ENCODE peak calls at places on chromosomes 13 and 19, in nine cellular contexts. One of them, this sample, is unnamed.

GRCh38 chr19:53903055-53903680 is 5.9 kb upstream of the CACNG7 start:
- DNase-seq in stimulated activated effector memory CD8-positive, alpha-beta T cell treated with anti-CD3 and anti-CD28 coated beads, Interleukin-12 subunit alpha, Interleukin-12 subunit beta, amount 100 ng/mL, for 72 hours: no peak
- DNase-seq in activated CD8-positive, alpha-beta memory T cell treated with anti-CD3 and anti-CD28 coated beads for 1 hour: no peak
- DNase-seq in activated CD4-positive, alpha-beta T cell treated with anti-CD3 and anti-CD28 coated beads, Interleukin-2, amount 50 U/mL, for 1 hour: peak
- DNase-seq in HFFc6: peak
- DNase-seq in caudate nucleus: no peak
- DNase-seq in pons: no peak
- DNase-seq in amniotic stem cell: peak
- DNase-seq in SW 1271: no peak
- DNase-seq in this sample: no peak

GRCh38 chr13:97205971-97206370 is 16.2 kb upstream of the MBNL2 start:
- DNase-seq in stimulated activated effector memory CD8-positive, alpha-beta T cell treated with anti-CD3 and anti-CD28 coated beads, Interleukin-12 subunit alpha, Interleukin-12 subunit beta, amount 100 ng/mL, for 72 hours: no peak
- DNase-seq in activated CD8-positive, alpha-beta memory T cell treated with anti-CD3 and anti-CD28 coated beads for 1 hour: no peak
- DNase-seq in activated CD4-positive, alpha-beta T cell treated with anti-CD3 and anti-CD28 coated beads, Interleukin-2, amount 50 U/mL, for 1 hour: no peak
- DNase-seq in HFFc6: peak
- DNase-seq in caudate nucleus: no peak
- DNase-seq in pons: no peak
- DNase-seq in amniotic stem cell: no peak
- DNase-seq in SW 1271: no peak
- DNase-seq in this sample: no peak

GRCh38 chr13:24042710-24043440 is 117.6 kb upstream of the SPATA13 start:
- DNase-seq in stimulated activated effector memory CD8-positive, alpha-beta T cell treated with anti-CD3 and anti-CD28 coated beads, Interleukin-12 subunit alpha, Interleukin-12 subunit beta, amount 100 ng/mL, for 72 hours: no peak
- DNase-seq in activated CD8-positive, alpha-beta memory T cell treated with anti-CD3 and anti-CD28 coated beads for 1 hour: no peak
- DNase-seq in activated CD4-positive, alpha-beta T cell treated with anti-CD3 and anti-CD28 coated beads, Interleukin-2, amount 50 U/mL, for 1 hour: no peak
- DNase-seq in HFFc6: no peak
- DNase-seq in caudate nucleus: no peak
- DNase-seq in pons: no peak
- DNase-seq in amniotic stem cell: no peak
- DNase-seq in SW 1271: no peak
- DNase-seq in this sample: no peak

GRCh38 chr13:21014666-21015170 is 46.7 kb downstream of the LATS2 start:
- DNase-seq in stimulated activated effector memory CD8-positive, alpha-beta T cell treated with anti-CD3 and anti-CD28 coated beads, Interleukin-12 subunit alpha, Interleukin-12 subunit beta, amount 100 ng/mL, for 72 hours: no peak
- DNase-seq in activated CD8-positive, alpha-beta memory T cell treated with anti-CD3 and anti-CD28 coated beads for 1 hour: no peak
- DNase-seq in activated CD4-positive, alpha-beta T cell treated with anti-CD3 and anti-CD28 coated beads, Interleukin-2, amount 50 U/mL, for 1 hour: no peak
- DNase-seq in HFFc6: peak
- DNase-seq in caudate nucleus: no peak
- DNase-seq in pons: no peak
- DNase-seq in amniotic stem cell: peak
- DNase-seq in SW 1271: no peak
- DNase-seq in this sample: no peak

GRCh38 chr13:99517984-99518383 is 16.7 kb downstream of the TM9SF2 start:
- DNase-seq in stimulated activated effector memory CD8-positive, alpha-beta T cell treated with anti-CD3 and anti-CD28 coated beads, Interleukin-12 subunit alpha, Interleukin-12 subunit beta, amount 100 ng/mL, for 72 hours: no peak
- DNase-seq in activated CD8-positive, alpha-beta memory T cell treated with anti-CD3 and anti-CD28 coated beads for 1 hour: no peak
- DNase-seq in activated CD4-positive, alpha-beta T cell treated with anti-CD3 and anti-CD28 coated beads, Interleukin-2, amount 50 U/mL, for 1 hour: no peak
- DNase-seq in HFFc6: no peak
- DNase-seq in caudate nucleus: no peak
- DNase-seq in pons: no peak
- DNase-seq in amniotic stem cell: no peak
- DNase-seq in SW 1271: no peak
- DNase-seq in this sample: no peak

GRCh38 chr19:55486971-55487883 is 1.0 kb upstream of the SSC5D start:
- DNase-seq in stimulated activated effector memory CD8-positive, alpha-beta T cell treated with anti-CD3 and anti-CD28 coated beads, Interleukin-12 subunit alpha, Interleukin-12 subunit beta, amount 100 ng/mL, for 72 hours: no peak
- DNase-seq in activated CD8-positive, alpha-beta memory T cell treated with anti-CD3 and anti-CD28 coated beads for 1 hour: no peak
- DNase-seq in activated CD4-positive, alpha-beta T cell treated with anti-CD3 and anti-CD28 coated beads, Interleukin-2, amount 50 U/mL, for 1 hour: peak
- DNase-seq in HFFc6: peak
- DNase-seq in caudate nucleus: no peak
- DNase-seq in pons: no peak
- DNase-seq in amniotic stem cell: peak
- DNase-seq in SW 1271: no peak
- DNase-seq in this sample: no peak

GRCh38 chr19:13073263-13073662 is 29.4 kb downstream of the LYL1 start:
- DNase-seq in stimulated activated effector memory CD8-positive, alpha-beta T cell treated with anti-CD3 and anti-CD28 coated beads, Interleukin-12 subunit alpha, Interleukin-12 subunit beta, amount 100 ng/mL, for 72 hours: no peak
- DNase-seq in activated CD8-positive, alpha-beta memory T cell treated with anti-CD3 and anti-CD28 coated beads for 1 hour: no peak
- DNase-seq in activated CD4-positive, alpha-beta T cell treated with anti-CD3 and anti-CD28 coated beads, Interleukin-2, amount 50 U/mL, for 1 hour: no peak
- DNase-seq in HFFc6: no peak
- DNase-seq in caudate nucleus: no peak
- DNase-seq in pons: no peak
- DNase-seq in amniotic stem cell: no peak
- DNase-seq in SW 1271: no peak
- DNase-seq in this sample: no peak

GRCh38 chr13:45196622-45197021 is 4.2 kb downstream of the KCTD4 start:
- DNase-seq in stimulated activated effector memory CD8-positive, alpha-beta T cell treated with anti-CD3 and anti-CD28 coated beads, Interleukin-12 subunit alpha, Interleukin-12 subunit beta, amount 100 ng/mL, for 72 hours: no peak
- DNase-seq in activated CD8-positive, alpha-beta memory T cell treated with anti-CD3 and anti-CD28 coated beads for 1 hour: no peak
- DNase-seq in activated CD4-positive, alpha-beta T cell treated with anti-CD3 and anti-CD28 coated beads, Interleukin-2, amount 50 U/mL, for 1 hour: no peak
- DNase-seq in HFFc6: peak
- DNase-seq in caudate nucleus: no peak
- DNase-seq in pons: no peak
- DNase-seq in amniotic stem cell: no peak
- DNase-seq in SW 1271: peak
- DNase-seq in this sample: no peak

GRCh38 chr13:79226250-79226649 is 179.8 kb downstream of the RBM26 start:
- DNase-seq in stimulated activated effector memory CD8-positive, alpha-beta T cell treated with anti-CD3 and anti-CD28 coated beads, Interleukin-12 subunit alpha, Interleukin-12 subunit beta, amount 100 ng/mL, for 72 hours: no peak
- DNase-seq in activated CD8-positive, alpha-beta memory T cell treated with anti-CD3 and anti-CD28 coated beads for 1 hour: no peak
- DNase-seq in activated CD4-positive, alpha-beta T cell treated with anti-CD3 and anti-CD28 coated beads, Interleukin-2, amount 50 U/mL, for 1 hour: no peak
- DNase-seq in HFFc6: no peak
- DNase-seq in caudate nucleus: no peak
- DNase-seq in pons: no peak
- DNase-seq in amniotic stem cell: no peak
- DNase-seq in SW 1271: no peak
- DNase-seq in this sample: no peak

GRCh38 chr13:110757296-110757695 is 43.8 kb downstream of the ING1 start:
- DNase-seq in stimulated activated effector memory CD8-positive, alpha-beta T cell treated with anti-CD3 and anti-CD28 coated beads, Interleukin-12 subunit alpha, Interleukin-12 subunit beta, amount 100 ng/mL, for 72 hours: no peak
- DNase-seq in activated CD8-positive, alpha-beta memory T cell treated with anti-CD3 and anti-CD28 coated beads for 1 hour: no peak
- DNase-seq in activated CD4-positive, alpha-beta T cell treated with anti-CD3 and anti-CD28 coated beads, Interleukin-2, amount 50 U/mL, for 1 hour: no peak
- DNase-seq in HFFc6: no peak
- DNase-seq in caudate nucleus: no peak
- DNase-seq in pons: no peak
- DNase-seq in amniotic stem cell: no peak
- DNase-seq in SW 1271: no peak
- DNase-seq in this sample: no peak

GRCh38 chr19:29942404-29943261 is 594 bp downstream of the URI1 start:
- DNase-seq in stimulated activated effector memory CD8-positive, alpha-beta T cell treated with anti-CD3 and anti-CD28 coated beads, Interleukin-12 subunit alpha, Interleukin-12 subunit beta, amount 100 ng/mL, for 72 hours: peak
- DNase-seq in activated CD8-positive, alpha-beta memory T cell treated with anti-CD3 and anti-CD28 coated beads for 1 hour: peak
- DNase-seq in activated CD4-positive, alpha-beta T cell treated with anti-CD3 and anti-CD28 coated beads, Interleukin-2, amount 50 U/mL, for 1 hour: peak
- DNase-seq in HFFc6: no peak
- DNase-seq in caudate nucleus: peak
- DNase-seq in pons: peak
- DNase-seq in amniotic stem cell: peak
- DNase-seq in SW 1271: no peak
- DNase-seq in this sample: peak

GRCh38 chr19:51107406-51108065 is 673 bp downstream of the CTU1 start:
- DNase-seq in stimulated activated effector memory CD8-positive, alpha-beta T cell treated with anti-CD3 and anti-CD28 coated beads, Interleukin-12 subunit alpha, Interleukin-12 subunit beta, amount 100 ng/mL, for 72 hours: no peak
- DNase-seq in activated CD8-positive, alpha-beta memory T cell treated with anti-CD3 and anti-CD28 coated beads for 1 hour: no peak
- DNase-seq in activated CD4-positive, alpha-beta T cell treated with anti-CD3 and anti-CD28 coated beads, Interleukin-2, amount 50 U/mL, for 1 hour: peak
- DNase-seq in HFFc6: peak
- DNase-seq in caudate nucleus: peak
- DNase-seq in pons: no peak
- DNase-seq in amniotic stem cell: no peak
- DNase-seq in SW 1271: no peak
- DNase-seq in this sample: no peak

GRCh38 chr19:38654478-38655079 is 7.1 kb downstream of the ACTN4 start:
- DNase-seq in stimulated activated effector memory CD8-positive, alpha-beta T cell treated with anti-CD3 and anti-CD28 coated beads, Interleukin-12 subunit alpha, Interleukin-12 subunit beta, amount 100 ng/mL, for 72 hours: no peak
- DNase-seq in activated CD8-positive, alpha-beta memory T cell treated with anti-CD3 and anti-CD28 coated beads for 1 hour: no peak
- DNase-seq in activated CD4-positive, alpha-beta T cell treated with anti-CD3 and anti-CD28 coated beads, Interleukin-2, amount 50 U/mL, for 1 hour: no peak
- DNase-seq in HFFc6: peak
- DNase-seq in caudate nucleus: no peak
- DNase-seq in pons: peak
- DNase-seq in amniotic stem cell: no peak
- DNase-seq in SW 1271: no peak
- DNase-seq in this sample: no peak

GRCh38 chr13:114130131-114130707 is 2.2 kb downstream of the RASA3 start:
- DNase-seq in stimulated activated effector memory CD8-positive, alpha-beta T cell treated with anti-CD3 and anti-CD28 coated beads, Interleukin-12 subunit alpha, Interleukin-12 subunit beta, amount 100 ng/mL, for 72 hours: no peak
- DNase-seq in activated CD8-positive, alpha-beta memory T cell treated with anti-CD3 and anti-CD28 coated beads for 1 hour: no peak
- DNase-seq in activated CD4-positive, alpha-beta T cell treated with anti-CD3 and anti-CD28 coated beads, Interleukin-2, amount 50 U/mL, for 1 hour: no peak
- DNase-seq in HFFc6: no peak
- DNase-seq in caudate nucleus: no peak
- DNase-seq in pons: no peak
- DNase-seq in amniotic stem cell: no peak
- DNase-seq in SW 1271: no peak
- DNase-seq in this sample: no peak

GRCh38 chr13:42894765-42895181 is 97.3 kb downstream of the EPSTI1 start:
- DNase-seq in stimulated activated effector memory CD8-positive, alpha-beta T cell treated with anti-CD3 and anti-CD28 coated beads, Interleukin-12 subunit alpha, Interleukin-12 subunit beta, amount 100 ng/mL, for 72 hours: no peak
- DNase-seq in activated CD8-positive, alpha-beta memory T cell treated with anti-CD3 and anti-CD28 coated beads for 1 hour: no peak
- DNase-seq in activated CD4-positive, alpha-beta T cell treated with anti-CD3 and anti-CD28 coated beads, Interleukin-2, amount 50 U/mL, for 1 hour: no peak
- DNase-seq in HFFc6: no peak
- DNase-seq in caudate nucleus: no peak
- DNase-seq in pons: no peak
- DNase-seq in amniotic stem cell: no peak
- DNase-seq in SW 1271: no peak
- DNase-seq in this sample: no peak

This sample was measured in GM12892.